ENCODE peak calls at places on chromosomes 1 and 21, in ten cellular contexts. One of them, this sample, is unnamed.
A peak's percentile ranks its signal among the peaks of the same experiment; 100 is the strongest.

GRCh38 chr1:244758700-244759099 is 76.8 kb upstream of the COX20 start:
- DNase-seq in Calu3: no peak
- DNase-seq in EL: no peak
- DNase-seq in putamen: peak; percentile 34
- DNase-seq in body of pancreas: no peak
- DNase-seq in CD4-positive, alpha-beta T cell: no peak
- DNase-seq in HFFc6: no peak
- DNase-seq in hepatic stellate cell: no peak
- DNase-seq in ovary: no peak
- DNase-seq in NB4: no peak
- DNase-seq in this sample: no peak

GRCh38 chr1:235169986-235170385 is 8.9 kb upstream of the RBM34 start:
- DNase-seq in body of pancreas: no peak
- DNase-seq in hepatic stellate cell: no peak
- DNase-seq in NB4: no peak
- DNase-seq in HFFc6: peak; percentile 30
- DNase-seq in EL: peak; percentile 13
- DNase-seq in Calu3: no peak
- DNase-seq in putamen: no peak
- DNase-seq in CD4-positive, alpha-beta T cell: no peak
- DNase-seq in ovary: no peak
- DNase-seq in this sample: no peak

GRCh38 chr21:39503138-39503762 is 51.5 kb downstream of the SH3BGR start:
- DNase-seq in ovary: no peak
- DNase-seq in Calu3: no peak
- DNase-seq in putamen: no peak
- DNase-seq in EL: no peak
- DNase-seq in hepatic stellate cell: no peak
- DNase-seq in CD4-positive, alpha-beta T cell: no peak
- DNase-seq in HFFc6: no peak
- DNase-seq in body of pancreas: no peak
- DNase-seq in NB4: peak; percentile 14
- DNase-seq in this sample: no peak

GRCh38 chr1:56330400-56331026 is 248.8 kb downstream of the PLPP3 start:
- DNase-seq in Calu3: no peak
- DNase-seq in putamen: no peak
- DNase-seq in NB4: peak; percentile 16
- DNase-seq in CD4-positive, alpha-beta T cell: no peak
- DNase-seq in body of pancreas: no peak
- DNase-seq in hepatic stellate cell: peak; percentile 15
- DNase-seq in HFFc6: peak; percentile 13
- DNase-seq in EL: peak; percentile 75
- DNase-seq in ovary: no peak
- DNase-seq in this sample: no peak

GRCh38 chr1:234175363-234175762 is 197.9 kb upstream of the COA6 start:
- DNase-seq in body of pancreas: no peak
- DNase-seq in Calu3: no peak
- DNase-seq in EL: no peak
- DNase-seq in putamen: no peak
- DNase-seq in HFFc6: no peak
- DNase-seq in hepatic stellate cell: no peak
- DNase-seq in NB4: no peak
- DNase-seq in CD4-positive, alpha-beta T cell: no peak
- DNase-seq in ovary: no peak
- DNase-seq in this sample: no peak

GRCh38 chr1:156845055-156845952 is 13.6 kb downstream of the INSRR start:
- DNase-seq in EL: no peak
- DNase-seq in ovary: no peak
- DNase-seq in hepatic stellate cell: no peak
- DNase-seq in CD4-positive, alpha-beta T cell: peak; percentile 33
- DNase-seq in body of pancreas: no peak
- DNase-seq in putamen: no peak
- DNase-seq in Calu3: no peak
- DNase-seq in HFFc6: no peak
- DNase-seq in NB4: no peak
- DNase-seq in this sample: peak; percentile 55

GRCh38 chr1:2999571-2999970 is 21.7 kb upstream of the ACTRT2 start:
- DNase-seq in putamen: no peak
- DNase-seq in body of pancreas: no peak
- DNase-seq in EL: no peak
- DNase-seq in ovary: no peak
- DNase-seq in CD4-positive, alpha-beta T cell: no peak
- DNase-seq in HFFc6: no peak
- DNase-seq in Calu3: no peak
- DNase-seq in hepatic stellate cell: no peak
- DNase-seq in NB4: no peak
- DNase-seq in this sample: peak; percentile 3

GRCh38 chr1:43565600-43566360 is 35.1 kb downstream of the PTPRF start:
- DNase-seq in CD4-positive, alpha-beta T cell: peak; percentile 11
- DNase-seq in NB4: peak; percentile 45
- DNase-seq in body of pancreas: peak; percentile 75
- DNase-seq in ovary: peak; percentile 81
- DNase-seq in putamen: peak; percentile 58
- DNase-seq in hepatic stellate cell: peak; percentile 83
- DNase-seq in EL: peak; percentile 17
- DNase-seq in HFFc6: no peak
- DNase-seq in Calu3: no peak
- DNase-seq in this sample: peak; percentile 91

GRCh38 chr21:25031750-25032149 is 575.5 kb downstream of the MRPL39 start:
- DNase-seq in body of pancreas: no peak
- DNase-seq in CD4-positive, alpha-beta T cell: no peak
- DNase-seq in NB4: no peak
- DNase-seq in Calu3: no peak
- DNase-seq in HFFc6: no peak
- DNase-seq in ovary: no peak
- DNase-seq in putamen: no peak
- DNase-seq in EL: no peak
- DNase-seq in hepatic stellate cell: no peak
- DNase-seq in this sample: no peak

GRCh38 chr1:244792188-244792850 is 43.1 kb upstream of the COX20 start:
- DNase-seq in CD4-positive, alpha-beta T cell: no peak
- DNase-seq in Calu3: no peak
- DNase-seq in HFFc6: no peak
- DNase-seq in ovary: peak; percentile 62
- DNase-seq in hepatic stellate cell: no peak
- DNase-seq in EL: no peak
- DNase-seq in putamen: no peak
- DNase-seq in body of pancreas: no peak
- DNase-seq in NB4: no peak
- DNase-seq in this sample: no peak

GRCh38 chr1:24047101-24047459 is 64.9 kb downstream of the MYOM3 start:
- DNase-seq in body of pancreas: no peak
- DNase-seq in EL: peak; percentile 77
- DNase-seq in hepatic stellate cell: peak; percentile 66
- DNase-seq in NB4: peak; percentile 14
- DNase-seq in CD4-positive, alpha-beta T cell: no peak
- DNase-seq in Calu3: peak; percentile 33
- DNase-seq in putamen: no peak
- DNase-seq in ovary: peak; percentile 41
- DNase-seq in HFFc6: peak; percentile 47
- DNase-seq in this sample: peak; percentile 76

GRCh38 chr1:175499595-175500367 is 243.6 kb downstream of the TNR start:
- DNase-seq in CD4-positive, alpha-beta T cell: no peak
- DNase-seq in body of pancreas: no peak
- DNase-seq in putamen: no peak
- DNase-seq in Calu3: no peak
- DNase-seq in hepatic stellate cell: no peak
- DNase-seq in HFFc6: no peak
- DNase-seq in ovary: no peak
- DNase-seq in EL: no peak
- DNase-seq in NB4: no peak
- DNase-seq in this sample: no peak

GRCh38 chr1:33055210-33055991 is 18.7 kb upstream of the AK2 start:
- DNase-seq in hepatic stellate cell: peak; percentile 78
- DNase-seq in ovary: peak; percentile 74
- DNase-seq in EL: peak; percentile 85
- DNase-seq in CD4-positive, alpha-beta T cell: no peak
- DNase-seq in putamen: peak; percentile 85
- DNase-seq in NB4: peak; percentile 85
- DNase-seq in Calu3: peak; percentile 75
- DNase-seq in body of pancreas: peak; percentile 68
- DNase-seq in HFFc6: peak; percentile 76
- DNase-seq in this sample: peak; percentile 92

GRCh38 chr1:119489201-119489600 is 17.8 kb upstream of the HSD3B1 start:
- DNase-seq in NB4: no peak
- DNase-seq in Calu3: no peak
- DNase-seq in putamen: no peak
- DNase-seq in body of pancreas: no peak
- DNase-seq in CD4-positive, alpha-beta T cell: no peak
- DNase-seq in HFFc6: no peak
- DNase-seq in EL: no peak
- DNase-seq in hepatic stellate cell: no peak
- DNase-seq in ovary: no peak
- DNase-seq in this sample: no peak

GRCh38 chr1:178580096-178580495 is 67.2 kb downstream of the TEX35 start:
- DNase-seq in body of pancreas: no peak
- DNase-seq in CD4-positive, alpha-beta T cell: no peak
- DNase-seq in putamen: no peak
- DNase-seq in EL: no peak
- DNase-seq in Calu3: no peak
- DNase-seq in NB4: no peak
- DNase-seq in HFFc6: no peak
- DNase-seq in ovary: no peak
- DNase-seq in hepatic stellate cell: no peak
- DNase-seq in this sample: no peak

GRCh38 chr1:175208773-175209492 is 16.4 kb upstream of the KIAA0040 start:
- DNase-seq in HFFc6: no peak
- DNase-seq in Calu3: no peak
- DNase-seq in putamen: no peak
- DNase-seq in ovary: no peak
- DNase-seq in NB4: peak; percentile 60
- DNase-seq in hepatic stellate cell: no peak
- DNase-seq in CD4-positive, alpha-beta T cell: peak; percentile 28
- DNase-seq in EL: no peak
- DNase-seq in body of pancreas: no peak
- DNase-seq in this sample: no peak

GRCh38 chr1:228285661-228286504 is 78.0 kb downstream of the OBSCN start:
- DNase-seq in HFFc6: no peak
- DNase-seq in NB4: no peak
- DNase-seq in hepatic stellate cell: no peak
- DNase-seq in body of pancreas: peak; percentile 5
- DNase-seq in putamen: no peak
- DNase-seq in ovary: peak; percentile 29
- DNase-seq in CD4-positive, alpha-beta T cell: no peak
- DNase-seq in Calu3: no peak
- DNase-seq in EL: no peak
- DNase-seq in this sample: no peak

GRCh38 chr1:100440075-100440809 is 87.9 kb downstream of the CDC14A start:
- DNase-seq in CD4-positive, alpha-beta T cell: peak; percentile 72
- DNase-seq in NB4: peak; percentile 44
- DNase-seq in ovary: no peak
- DNase-seq in hepatic stellate cell: no peak
- DNase-seq in EL: no peak
- DNase-seq in Calu3: no peak
- DNase-seq in putamen: no peak
- DNase-seq in HFFc6: no peak
- DNase-seq in body of pancreas: peak; percentile 11
- DNase-seq in this sample: no peak

GRCh38 chr21:42532466-42533181 is 19.0 kb downstream of the SLC37A1 start:
- DNase-seq in hepatic stellate cell: peak; percentile 60
- DNase-seq in HFFc6: no peak
- DNase-seq in ovary: no peak
- DNase-seq in CD4-positive, alpha-beta T cell: no peak
- DNase-seq in body of pancreas: peak; percentile 56
- DNase-seq in putamen: peak; percentile 63
- DNase-seq in EL: peak; percentile 22
- DNase-seq in Calu3: no peak
- DNase-seq in NB4: no peak
- DNase-seq in this sample: peak; percentile 85

GRCh38 chr1:232568906-232569305 is 61.0 kb downstream of the SIPA1L2 start:
- DNase-seq in HFFc6: no peak
- DNase-seq in ovary: no peak
- DNase-seq in putamen: no peak
- DNase-seq in hepatic stellate cell: no peak
- DNase-seq in EL: no peak
- DNase-seq in Calu3: no peak
- DNase-seq in body of pancreas: no peak
- DNase-seq in CD4-positive, alpha-beta T cell: no peak
- DNase-seq in NB4: no peak
- DNase-seq in this sample: no peak

GRCh38 chr1:158035976-158036583 is 42.6 kb downstream of the KIRREL1 start:
- DNase-seq in HFFc6: peak; percentile 39
- DNase-seq in putamen: no peak
- DNase-seq in ovary: peak; percentile 71
- DNase-seq in hepatic stellate cell: no peak
- DNase-seq in Calu3: peak; percentile 60
- DNase-seq in NB4: peak; percentile 39
- DNase-seq in CD4-positive, alpha-beta T cell: no peak
- DNase-seq in body of pancreas: peak; percentile 48
- DNase-seq in EL: peak; percentile 60
- DNase-seq in this sample: no peak

GRCh38 chr1:5911871-5912271 is 80.4 kb downstream of the NPHP4 start:
- DNase-seq in CD4-positive, alpha-beta T cell: no peak
- DNase-seq in HFFc6: no peak
- DNase-seq in putamen: no peak
- DNase-seq in NB4: no peak
- DNase-seq in ovary: no peak
- DNase-seq in hepatic stellate cell: no peak
- DNase-seq in Calu3: no peak
- DNase-seq in body of pancreas: no peak
- DNase-seq in EL: no peak
- DNase-seq in this sample: no peak

GRCh38 chr1:210618379-210618778 is 289.7 kb downstream of the HHAT start:
- DNase-seq in hepatic stellate cell: no peak
- DNase-seq in CD4-positive, alpha-beta T cell: no peak
- DNase-seq in EL: no peak
- DNase-seq in putamen: no peak
- DNase-seq in ovary: no peak
- DNase-seq in Calu3: no peak
- DNase-seq in NB4: no peak
- DNase-seq in HFFc6: no peak
- DNase-seq in body of pancreas: no peak
- DNase-seq in this sample: no peak

GRCh38 chr1:27388337-27389005 is 4.0 kb upstream of the GPR3 start:
- DNase-seq in NB4: peak; percentile 65
- DNase-seq in Calu3: peak; percentile 80
- DNase-seq in CD4-positive, alpha-beta T cell: peak; percentile 65
- DNase-seq in hepatic stellate cell: no peak
- DNase-seq in HFFc6: peak; percentile 36
- DNase-seq in EL: peak; percentile 38
- DNase-seq in ovary: peak; percentile 77
- DNase-seq in putamen: no peak
- DNase-seq in body of pancreas: peak; percentile 89
- DNase-seq in this sample: peak; percentile 86

GRCh38 chr1:33654267-33654832 is 181.9 kb downstream of the ZSCAN20 start:
- DNase-seq in NB4: peak; percentile 41
- DNase-seq in hepatic stellate cell: peak; percentile 24
- DNase-seq in HFFc6: peak; percentile 1
- DNase-seq in Calu3: peak; percentile 18
- DNase-seq in EL: peak; percentile 4
- DNase-seq in ovary: no peak
- DNase-seq in putamen: no peak
- DNase-seq in body of pancreas: no peak
- DNase-seq in CD4-positive, alpha-beta T cell: no peak
- DNase-seq in this sample: no peak